ENCODE peak calls at places on chromosomes 7 and 10, in seven cellular contexts. T is BJ, Q is gastrocnemius medialis, E is AG09309, D is astrocyte, I is neural progenitor cell, A is Karpas-422. B is an unnamed sample.

GRCh38 chr10:22252286-22252800 is 34.5 kb upstream of the EBLN1 start:
- DNase-seq in T (no peak), Q (peak), E (no peak), D (peak), I (peak), A (peak), B (peak)

GRCh38 chr7:73707045-73707631 is 12.3 kb downstream of the STX1A start:
- DNase-seq in T (no peak), Q (no peak), E (no peak), D (no peak), I (no peak), A (no peak), B (peak)

GRCh38 chr7:1125603-1125969 is 34.4 kb downstream of the ZFAND2A start:
- DNase-seq in T (no peak), Q (no peak), E (no peak), D (no peak), I (no peak), A (no peak), B (no peak)

GRCh38 chr7:82156168-82156567 is 287.4 kb downstream of the CACNA2D1 start:
- DNase-seq in T (no peak), Q (no peak), E (no peak), D (no peak), I (peak), A (no peak), B (no peak)

GRCh38 chr7:4797858-4798705 is 22.7 kb downstream of the AP5Z1 start:
- DNase-seq in T (no peak), Q (no peak), E (no peak), D (no peak), I (peak), A (peak), B (peak)

GRCh38 chr10:96357038-96357620 is 1.7 kb downstream of the OPALIN start:
- DNase-seq in T (no peak), Q (no peak), E (no peak), D (no peak), I (no peak), A (no peak), B (no peak)

GRCh38 chr7:143480501-143480900 is 2.8 kb downstream of the TAS2R41 start:
- DNase-seq in T (peak), Q (no peak), E (no peak), D (no peak), I (no peak), A (no peak), B (no peak)

GRCh38 chr7:42278360-42278759 is 41.4 kb upstream of the GLI3 start:
- DNase-seq in T (no peak), Q (no peak), E (no peak), D (no peak), I (no peak), A (no peak), B (no peak)

GRCh38 chr7:12731214-12731656 is 43.8 kb downstream of the ARL4A start:
- DNase-seq in T (no peak), Q (no peak), E (no peak), D (no peak), I (no peak), A (no peak), B (no peak)

GRCh38 chr7:3326246-3326645 is 25.2 kb downstream of the SDK1 start:
- DNase-seq in T (no peak), Q (no peak), E (no peak), D (no peak), I (no peak), A (no peak), B (no peak)

GRCh38 chr10:129389194-129389593 is 77.8 kb upstream of the MGMT start:
- DNase-seq in T (no peak), Q (no peak), E (no peak), D (no peak), I (no peak), A (no peak), B (no peak)

GRCh38 chr10:100621360-100622205 is 85.8 kb downstream of the HIF1AN start:
- DNase-seq in T (no peak), Q (no peak), E (no peak), D (no peak), I (no peak), A (no peak), B (no peak)

GRCh38 chr7:155169498-155170065 is 99.5 kb downstream of the HTR5A start:
- DNase-seq in T (no peak), Q (no peak), E (no peak), D (no peak), I (no peak), A (no peak), B (peak)

GRCh38 chr10:5485290-5485689 is 14.1 kb downstream of the CALML5 start:
- DNase-seq in T (no peak), Q (no peak), E (no peak), D (no peak), I (no peak), A (no peak), B (no peak)

GRCh38 chr10:103667390-103667789 is 173.9 kb downstream of the NEURL1 start:
- DNase-seq in T (no peak), Q (no peak), E (no peak), D (no peak), I (peak), A (no peak), B (peak)

GRCh38 chr10:112004075-112004474 is 179.5 kb downstream of the GPAM start:
- DNase-seq in T (no peak), Q (no peak), E (no peak), D (no peak), I (no peak), A (no peak), B (no peak)

GRCh38 chr7:16915405-16915804 is 33.6 kb upstream of the AGR3 start:
- DNase-seq in T (peak), Q (no peak), E (peak), D (peak), I (no peak), A (no peak), B (peak)

GRCh38 chr7:55063633-55064032 is 44.8 kb downstream of the EGFR start:
- DNase-seq in T (no peak), Q (no peak), E (no peak), D (peak), I (no peak), A (no peak), B (no peak)

GRCh38 chr7:2223321-2223720 is 9.4 kb downstream of the MAD1L1 start:
- DNase-seq in T (no peak), Q (no peak), E (no peak), D (no peak), I (no peak), A (no peak), B (no peak)

GRCh38 chr10:62844280-62845011 is 28.3 kb upstream of the EGR2 start:
- DNase-seq in T (no peak), Q (no peak), E (no peak), D (no peak), I (no peak), A (no peak), B (no peak)

GRCh38 chr10:30758341-30758740 is 128.8 kb upstream of the LYZL2 start:
- DNase-seq in T (no peak), Q (no peak), E (no peak), D (peak), I (no peak), A (no peak), B (peak)

GRCh38 chr7:98210513-98211220 is 572 bp upstream of the BHLHA15 start:
- DNase-seq in T (no peak), Q (peak), E (no peak), D (no peak), I (peak), A (no peak), B (peak)

GRCh38 chr7:151243411-151244155 is 4.9 kb downstream of the SMARCD3 start:
- DNase-seq in T (no peak), Q (no peak), E (no peak), D (no peak), I (peak), A (peak), B (peak)

GRCh38 chr10:91190388-91190870 is 30.0 kb upstream of the PCGF5 start:
- DNase-seq in T (peak), Q (no peak), E (peak), D (peak), I (no peak), A (no peak), B (peak)

GRCh38 chr7:94350729-94351128 is 44.0 kb upstream of the COL1A2 start:
- DNase-seq in T (no peak), Q (no peak), E (no peak), D (no peak), I (no peak), A (no peak), B (no peak)

GRCh38 chr10:43219848-43220247 is 47.0 kb downstream of the RASGEF1A start:
- DNase-seq in T (no peak), Q (no peak), E (no peak), D (no peak), I (no peak), A (no peak), B (no peak)
- H3K4me3 ChIP-seq in T (no peak), Q (no peak), E (no peak), D (no peak), I (no peak), A (no peak), B (no peak)

GRCh38 chr10:117186832-117187615 is 10.3 kb upstream of the KCNK18 start:
- DNase-seq in T (no peak), Q (no peak), E (no peak), D (peak), I (no peak), A (peak), B (no peak)
- H3K4me3 ChIP-seq in T (no peak), Q (no peak), E (no peak), D (no peak), I (no peak), A (no peak), B (no peak)

DNA sequence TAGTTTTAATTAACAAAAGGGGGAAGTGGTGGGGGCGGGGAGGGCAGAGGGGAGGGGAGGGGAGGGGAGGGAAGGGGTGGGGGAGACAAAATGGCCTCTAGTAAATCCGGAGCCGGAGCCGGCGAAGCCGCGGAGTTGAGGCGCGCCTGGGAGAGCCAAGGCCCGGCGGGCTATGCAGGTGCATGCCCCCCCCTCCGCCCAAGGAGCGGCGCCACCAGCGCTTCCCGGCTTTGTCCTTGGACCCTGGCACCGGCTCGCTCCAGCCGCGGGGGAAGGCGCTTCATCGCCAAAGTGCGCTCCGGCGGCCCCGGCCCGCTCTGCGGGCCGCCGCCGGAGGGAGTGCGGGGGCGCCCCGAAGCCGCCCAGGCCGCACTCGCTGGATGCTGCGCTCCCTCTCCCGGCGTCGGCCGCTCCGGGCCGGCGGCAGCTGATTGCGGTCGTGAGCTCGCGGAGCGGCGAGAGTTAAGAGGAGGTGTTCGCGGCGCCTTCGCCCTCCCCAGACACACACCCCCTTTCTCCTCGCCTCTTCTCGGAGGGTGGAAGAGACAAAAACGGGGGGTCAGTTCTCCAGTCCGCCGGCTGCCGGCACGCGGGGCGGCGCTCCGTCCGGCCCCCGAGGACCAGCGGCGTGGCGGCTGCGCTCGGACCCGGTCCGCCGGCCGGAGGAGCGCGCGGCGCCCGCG is at the start of gene LRRC4:
- DNase-seq in T (no peak), Q (no peak), E (no peak), D (peak), I (peak), A (peak), B (peak)
- H3K4me3 ChIP-seq in T (peak), Q (peak), E (peak), D (peak), I (peak), A (peak), B (peak)

DNA sequence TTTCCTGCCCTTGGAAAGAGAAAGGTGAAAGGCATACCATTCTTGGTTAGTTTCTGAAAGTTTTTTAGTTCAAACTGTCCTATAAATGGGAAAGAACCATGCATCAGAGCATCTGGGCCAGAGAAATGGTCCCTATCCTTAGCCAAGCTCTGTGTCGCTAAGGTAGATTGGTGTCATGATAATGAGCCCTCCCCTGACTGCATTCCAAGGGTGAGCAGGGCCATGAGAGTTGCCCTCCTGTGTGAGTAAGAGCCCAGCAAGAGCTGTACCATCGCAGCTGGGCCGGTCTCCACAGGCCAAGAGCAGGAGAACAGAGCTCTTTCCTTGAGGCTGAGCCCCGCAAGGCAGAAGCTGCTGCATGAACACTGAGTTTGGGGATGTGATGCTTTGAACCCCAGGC is 30.3 kb downstream of the GRB10 start:
- DNase-seq in T (no peak), Q (no peak), E (no peak), D (no peak), I (no peak), A (no peak), B (no peak)
- H3K4me3 ChIP-seq in T (no peak), Q (no peak), E (no peak), D (no peak), I (no peak), A (no peak), B (no peak)

GRCh38 chr10:75773139-75773801 is 341.8 kb downstream of the LRMDA start:
- DNase-seq in T (no peak), Q (no peak), E (no peak), D (peak), I (no peak), A (no peak), B (peak)

GRCh38 chr10:75772153-75772887 is 340.9 kb downstream of the LRMDA start:
- DNase-seq in T (no peak), Q (no peak), E (no peak), D (no peak), I (no peak), A (no peak), B (no peak)

GRCh38 chr10:75773813-75774547 is 342.6 kb downstream of the LRMDA start:
- DNase-seq in T (no peak), Q (no peak), E (no peak), D (no peak), I (no peak), A (no peak), B (no peak)

GRCh38 chr10:75770634-75771081 is 339.2 kb downstream of the LRMDA start:
- DNase-seq in T (no peak), Q (peak), E (no peak), D (no peak), I (no peak), A (no peak), B (peak)

GRCh38 chr10:75771606-75772005 is 340.2 kb downstream of the LRMDA start:
- DNase-seq in T (no peak), Q (no peak), E (no peak), D (no peak), I (no peak), A (no peak), B (no peak)
- H3K4me3 ChIP-seq in T (no peak), Q (no peak), E (no peak), D (no peak), I (no peak), A (no peak), B (no peak)

GRCh38 chr10:92757066-92757716 is 67.4 kb downstream of the HHEX start:
- DNase-seq in T (peak), Q (peak), E (peak), D (peak), I (peak), A (peak), B (peak)
- H3K4me3 ChIP-seq in T (no peak), Q (no peak), E (no peak), D (no peak), I (no peak), A (peak), B (no peak)

DNA sequence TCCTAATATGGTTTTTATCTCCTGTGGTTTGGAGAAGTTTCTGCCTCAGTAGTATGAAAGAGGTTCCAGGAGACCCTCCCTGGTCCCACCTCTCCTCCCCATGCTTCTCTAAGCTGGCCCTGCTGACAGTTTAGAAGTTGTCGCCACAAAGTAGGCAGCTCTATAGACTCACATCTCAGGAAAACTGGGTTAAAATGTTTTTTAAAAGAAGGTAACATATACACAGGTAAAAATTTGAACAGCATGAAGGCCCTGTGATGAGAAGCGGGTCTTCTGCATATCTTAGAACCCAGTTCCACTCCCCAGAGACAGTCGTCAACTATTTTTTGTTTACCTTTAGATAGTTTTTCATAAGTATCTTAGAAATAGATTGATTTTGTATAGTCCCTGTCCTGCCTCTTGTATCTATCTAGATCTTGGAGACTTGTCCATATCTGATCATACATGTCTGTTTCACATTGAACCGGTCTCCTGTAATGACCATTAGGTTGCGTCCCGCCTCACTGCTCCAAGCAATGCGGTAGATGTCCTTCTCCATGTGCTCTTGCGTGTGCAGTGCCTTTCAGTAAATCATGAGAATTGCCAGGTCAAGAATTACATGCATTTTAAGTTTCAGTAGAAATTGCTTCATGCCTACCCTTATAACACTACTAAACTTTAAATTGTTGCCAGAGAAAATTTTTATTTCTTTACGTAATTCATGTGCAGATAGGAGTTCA is 2.2 kb downstream of the DUSP5 start:
- DNase-seq in T (no peak), Q (no peak), E (no peak), D (no peak), I (no peak), A (no peak), B (no peak)
- H3K4me3 ChIP-seq in T (peak), Q (no peak), E (peak), D (peak), I (peak), A (peak), B (peak)

GRCh38 chr7:122944682-122945303 is 50.7 kb downstream of the TAS2R16 start:
- DNase-seq in T (no peak), Q (no peak), E (no peak), D (peak), I (no peak), A (no peak), B (no peak)

GRCh38 chr7:122942765-122943164 is 52.7 kb downstream of the TAS2R16 start:
- DNase-seq in T (no peak), Q (no peak), E (no peak), D (no peak), I (no peak), A (no peak), B (no peak)

DNA sequence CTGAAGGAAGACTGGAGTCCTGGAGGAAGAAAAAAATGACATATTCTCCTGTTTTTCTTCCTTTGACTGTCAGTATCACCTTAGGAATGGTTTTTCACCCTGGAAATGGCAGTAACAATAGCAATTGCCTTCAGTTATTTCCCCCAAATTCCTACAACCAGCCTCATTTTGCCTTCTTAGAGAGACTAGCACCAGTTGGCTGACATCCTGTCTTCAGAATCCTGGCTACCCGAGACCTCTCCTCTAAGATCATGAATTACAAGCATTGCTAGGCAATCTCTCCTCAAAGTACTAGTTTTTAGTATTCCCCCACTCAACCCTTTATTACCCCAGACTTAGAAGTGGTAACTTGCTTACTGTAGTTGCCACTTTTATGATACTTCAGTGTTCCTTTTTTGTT is 53.4 kb downstream of the TAS2R16 start:
- DNase-seq in T (no peak), Q (no peak), E (no peak), D (no peak), I (no peak), A (no peak), B (no peak)
- H3K4me3 ChIP-seq in T (no peak), Q (no peak), E (no peak), D (no peak), I (no peak), A (no peak), B (no peak)

DNA sequence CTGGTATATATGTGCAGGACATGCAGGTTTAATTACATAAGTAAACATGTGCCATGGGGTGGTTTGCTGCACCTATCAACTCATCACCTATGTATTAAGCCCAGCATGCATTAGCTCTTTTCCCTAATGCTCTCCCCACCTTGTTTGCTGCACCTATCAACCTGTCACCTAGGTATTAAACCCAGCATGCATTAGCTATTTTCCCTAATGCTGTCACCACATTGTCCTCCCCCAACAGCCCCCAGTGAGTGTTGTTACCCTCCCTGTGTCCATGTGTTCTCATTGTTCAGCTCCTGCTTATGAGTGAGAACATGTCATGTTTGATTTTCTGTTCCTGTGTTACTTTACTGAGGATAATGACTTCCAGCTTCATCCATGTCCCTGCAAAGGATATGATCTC is 300.5 kb downstream of the ANKRD7 start:
- DNase-seq in T (no peak), Q (no peak), E (no peak), D (no peak), I (no peak), A (no peak), B (no peak)
- H3K4me3 ChIP-seq in T (no peak), Q (no peak), E (no peak), D (no peak), I (no peak), A (no peak), B (no peak)